ENCODE peak calls at places on chromosomes 1 and 21, in ten cellular contexts. S is A549; W is MM.1S; O is left lung; U is CD4-positive, alpha-beta T cell; N is psoas muscle; Q is foreskin keratinocyte; T is H9; F is lower leg skin; E is tibial artery. C is an unnamed sample.

GRCh38 chr1:192147221-192147620 is 11.0 kb upstream of the RGS18 start:
- DNase-seq in S (no peak), W (no peak), O (no peak), U (no peak), N (no peak), Q (no peak), T (no peak), F (no peak), E (no peak), C (no peak)

GRCh38 chr1:9628541-9629444 is 22.7 kb upstream of the PIK3CD start:
- DNase-seq in S (no peak), W (no peak), O (no peak), U (peak), N (no peak), Q (no peak), T (no peak), F (no peak), E (no peak), C (peak)

GRCh38 chr21:16674949-16675348 is 837.9 kb upstream of the CXADR start:
- DNase-seq in S (no peak), W (no peak), O (no peak), U (no peak), N (no peak), Q (no peak), T (no peak), F (no peak), E (no peak), C (no peak)

GRCh38 chr1:227885648-227886502 is 61.9 kb downstream of the WNT9A start:
- DNase-seq in S (peak), W (no peak), O (peak), U (no peak), N (peak), Q (peak), T (peak), F (peak), E (peak), C (peak)

GRCh38 chr1:29651684-29652665 is 415.7 kb downstream of the PTPRU start:
- DNase-seq in S (no peak), W (no peak), O (no peak), U (no peak), N (no peak), Q (no peak), T (peak), F (no peak), E (no peak), C (peak)

GRCh38 chr1:76073471-76073870 is 1.1 kb upstream of the ST6GALNAC3 start:
- DNase-seq in S (no peak), W (no peak), O (no peak), U (no peak), N (no peak), Q (peak), T (no peak), F (no peak), E (no peak), C (no peak)

GRCh38 chr1:156486421-156487344 is 13.9 kb downstream of the MEF2D start:
- DNase-seq in S (no peak), W (no peak), O (no peak), U (no peak), N (no peak), Q (no peak), T (no peak), F (no peak), E (no peak), C (no peak)

GRCh38 chr1:181159451-181160151 is 71.1 kb downstream of the IER5 start:
- DNase-seq in S (no peak), W (peak), O (peak), U (peak), N (no peak), Q (peak), T (no peak), F (no peak), E (no peak), C (no peak)

GRCh38 chr1:183817576-183818288 is 12.8 kb downstream of the RGL1 start:
- DNase-seq in S (no peak), W (no peak), O (no peak), U (no peak), N (no peak), Q (no peak), T (no peak), F (no peak), E (no peak), C (no peak)

GRCh38 chr1:160997323-160998038 is 23.5 kb downstream of the F11R start:
- DNase-seq in S (peak), W (peak), O (peak), U (peak), N (peak), Q (peak), T (peak), F (peak), E (peak), C (no peak)

GRCh38 chr1:27011058-27011764 is 1.4 kb downstream of the TENT5B start:
- DNase-seq in S (peak), W (no peak), O (peak), U (no peak), N (peak), Q (peak), T (peak), F (no peak), E (peak), C (no peak)

GRCh38 chr1:50421768-50422674 is 1.2 kb downstream of the DMRTA2 start:
- DNase-seq in S (no peak), W (no peak), O (no peak), U (no peak), N (no peak), Q (no peak), T (peak), F (no peak), E (no peak), C (no peak)

GRCh38 chr1:85605519-85606413 is 25.2 kb downstream of the CCN1 start:
- DNase-seq in S (peak), W (no peak), O (no peak), U (no peak), N (no peak), Q (no peak), T (no peak), F (no peak), E (no peak), C (no peak)

GRCh38 chr1:107689157-107689556 is 275.8 kb downstream of the VAV3 start:
- DNase-seq in S (peak), W (no peak), O (no peak), U (no peak), N (no peak), Q (peak), T (peak), F (peak), E (no peak), C (no peak)

GRCh38 chr1:186574951-186575747 is 105.1 kb downstream of the PTGS2 start:
- DNase-seq in S (no peak), W (no peak), O (no peak), U (no peak), N (no peak), Q (no peak), T (no peak), F (no peak), E (no peak), C (no peak)

GRCh38 chr1:163346326-163346870 is 24.6 kb downstream of the NUF2 start:
- DNase-seq in S (no peak), W (no peak), O (no peak), U (no peak), N (no peak), Q (peak), T (no peak), F (no peak), E (no peak), C (no peak)

GRCh38 chr21:21481238-21481637 is 483.0 kb downstream of the NCAM2 start:
- DNase-seq in S (no peak), W (no peak), O (no peak), U (no peak), N (no peak), Q (no peak), T (no peak), F (no peak), E (no peak), C (no peak)

GRCh38 chr1:53581476-53581875 is 122.3 kb downstream of the DMRTB1 start:
- DNase-seq in S (no peak), W (no peak), O (no peak), U (no peak), N (no peak), Q (no peak), T (no peak), F (no peak), E (no peak), C (no peak)

GRCh38 chr1:67677408-67677807 is 7.6 kb upstream of the GADD45A start:
- DNase-seq in S (no peak), W (no peak), O (no peak), U (no peak), N (no peak), Q (no peak), T (no peak), F (no peak), E (no peak), C (no peak)

GRCh38 chr1:97623220-97623619 is 297.6 kb downstream of the DPYD start:
- DNase-seq in S (no peak), W (no peak), O (no peak), U (no peak), N (no peak), Q (no peak), T (no peak), F (no peak), E (no peak), C (no peak)

GRCh38 chr1:64721576-64722145 is 23.2 kb upstream of the RAVER2 start:
- DNase-seq in S (no peak), W (no peak), O (no peak), U (no peak), N (no peak), Q (no peak), T (no peak), F (no peak), E (no peak), C (no peak)

GRCh38 chr1:31105646-31106045 is 40.1 kb upstream of the PUM1 start:
- DNase-seq in S (no peak), W (no peak), O (no peak), U (no peak), N (no peak), Q (no peak), T (no peak), F (no peak), E (no peak), C (no peak)

GRCh38 chr1:214331180-214331579 is 50.2 kb downstream of the SMYD2 start:
- DNase-seq in S (no peak), W (no peak), O (no peak), U (no peak), N (no peak), Q (no peak), T (no peak), F (peak), E (no peak), C (no peak)

GRCh38 chr21:36902793-36903192 is 63.7 kb downstream of the HLCS start:
- DNase-seq in S (no peak), W (peak), O (no peak), U (no peak), N (no peak), Q (no peak), T (no peak), F (no peak), E (no peak), C (no peak)

GRCh38 chr1:100794719-100795645 is 75.4 kb downstream of the VCAM1 start:
- DNase-seq in S (no peak), W (no peak), O (no peak), U (no peak), N (no peak), Q (no peak), T (no peak), F (no peak), E (no peak), C (no peak)

GRCh38 chr1:73180661-73181540 is 898.6 kb upstream of the NEGR1 start:
- DNase-seq in S (no peak), W (no peak), O (no peak), U (no peak), N (no peak), Q (no peak), T (peak), F (no peak), E (no peak), C (no peak)

GRCh38 chr1:43691871-43692815 is 15.2 kb upstream of the ST3GAL3 start:
- DNase-seq in S (no peak), W (no peak), O (no peak), U (no peak), N (no peak), Q (no peak), T (no peak), F (no peak), E (no peak), C (no peak)

GRCh38 chr1:228050571-228051181 is 31.8 kb upstream of the ARF1 start:
- DNase-seq in S (no peak), W (no peak), O (peak), U (no peak), N (no peak), Q (no peak), T (no peak), F (no peak), E (no peak), C (no peak)

GRCh38 chr1:160570847-160571246 is 8.4 kb downstream of the CD84 start:
- DNase-seq in S (no peak), W (no peak), O (no peak), U (no peak), N (no peak), Q (no peak), T (no peak), F (no peak), E (no peak), C (no peak)

GRCh38 chr1:241998950-241999495 is at the start of gene MAP1LC3C:
- DNase-seq in S (no peak), W (no peak), O (no peak), U (no peak), N (no peak), Q (no peak), T (peak), F (no peak), E (no peak), C (no peak)

GRCh38 chr1:167635233-167635648 is 5.2 kb downstream of the RCSD1 start:
- DNase-seq in S (no peak), W (no peak), O (no peak), U (no peak), N (peak), Q (no peak), T (peak), F (no peak), E (no peak), C (no peak)

GRCh38 chr21:45283019-45283610 is 4.6 kb downstream of the POFUT2 start:
- DNase-seq in S (no peak), W (no peak), O (peak), U (no peak), N (no peak), Q (no peak), T (peak), F (no peak), E (peak), C (no peak)

GRCh38 chr1:157915859-157916258 is 74.3 kb upstream of the CD5L start:
- DNase-seq in S (no peak), W (no peak), O (no peak), U (no peak), N (no peak), Q (no peak), T (no peak), F (no peak), E (no peak), C (no peak)
- TF ChIP-seq CTCF in S (no peak), W (no peak), O (no peak), U (no peak), N (no peak), Q (no peak), T (no peak), F (no peak), E (no peak), C (no peak)

GRCh38 chr1:119531606-119532323 is 24.8 kb downstream of the HSD3B1 start:
- DNase-seq in S (no peak), W (no peak), O (no peak), U (no peak), N (no peak), Q (peak), T (no peak), F (no peak), E (no peak), C (no peak)
- TF ChIP-seq CTCF in S (no peak), W (no peak), O (no peak), U (no peak), N (no peak), Q (no peak), T (no peak), F (no peak), E (no peak), C (no peak)

GRCh38 chr1:147496044-147496443 is 45.3 kb upstream of the BCL9 start:
- DNase-seq in S (no peak), W (no peak), O (no peak), U (no peak), N (no peak), Q (no peak), T (no peak), F (no peak), E (no peak), C (no peak)

GRCh38 chr1:147493349-147493748 is 48.0 kb upstream of the BCL9 start:
- DNase-seq in S (no peak), W (no peak), O (no peak), U (no peak), N (no peak), Q (no peak), T (no peak), F (no peak), E (no peak), C (no peak)

GRCh38 chr1:147497826-147498225 is 43.5 kb upstream of the BCL9 start:
- DNase-seq in S (no peak), W (no peak), O (no peak), U (no peak), N (no peak), Q (no peak), T (no peak), F (no peak), E (no peak), C (no peak)

GRCh38 chr1:147494998-147495580 is 46.2 kb upstream of the BCL9 start:
- DNase-seq in S (peak), W (peak), O (peak), U (peak), N (peak), Q (peak), T (peak), F (peak), E (peak), C (peak)

GRCh38 chr1:147496571-147496970 is 44.7 kb upstream of the BCL9 start:
- DNase-seq in S (peak), W (no peak), O (no peak), U (no peak), N (peak), Q (no peak), T (peak), F (no peak), E (no peak), C (no peak)
- TF ChIP-seq CTCF in S (no peak), W (peak), O (no peak), U (no peak), N (peak), Q (peak), T (peak), F (no peak), E (peak), C (no peak)

GRCh38 chr1:162230517-162230916 is 146.1 kb downstream of the SPATA46 start:
- DNase-seq in S (no peak), W (no peak), O (no peak), U (no peak), N (no peak), Q (no peak), T (no peak), F (no peak), E (no peak), C (no peak)

GRCh38 chr1:162232034-162232433 is 144.6 kb downstream of the SPATA46 start:
- DNase-seq in S (no peak), W (no peak), O (no peak), U (no peak), N (no peak), Q (no peak), T (no peak), F (no peak), E (no peak), C (no peak)

GRCh38 chr1:162229534-162229933 is 147.1 kb downstream of the SPATA46 start:
- DNase-seq in S (no peak), W (peak), O (no peak), U (no peak), N (no peak), Q (no peak), T (no peak), F (no peak), E (no peak), C (no peak)

GRCh38 chr1:162228586-162228985 is 148.1 kb downstream of the SPATA46 start:
- DNase-seq in S (no peak), W (no peak), O (no peak), U (no peak), N (no peak), Q (no peak), T (no peak), F (no peak), E (no peak), C (no peak)

DNA sequence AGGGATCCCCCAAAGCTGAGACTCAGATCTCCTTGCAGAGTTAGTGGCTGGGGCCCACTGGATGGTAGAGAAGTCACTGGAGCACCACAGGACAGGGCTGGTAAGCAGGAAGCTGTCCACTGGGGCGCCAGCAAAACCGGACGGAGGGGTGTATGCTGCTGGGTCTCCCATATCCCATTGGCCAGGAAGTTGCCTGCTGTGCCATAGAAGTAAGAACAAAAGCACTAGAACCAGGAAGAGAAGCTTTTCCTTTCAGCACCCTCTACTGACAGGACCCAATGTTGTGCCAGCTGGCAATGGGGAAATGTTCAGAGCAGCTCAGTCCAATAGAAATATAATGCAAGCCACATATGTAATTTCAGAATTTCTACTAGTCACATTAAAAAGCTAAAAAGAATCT is 146.6 kb downstream of the SPATA46 start:
- DNase-seq in S (peak), W (no peak), O (no peak), U (no peak), N (no peak), Q (no peak), T (peak), F (no peak), E (no peak), C (no peak)
- TF ChIP-seq CTCF in S (no peak), W (peak), O (no peak), U (no peak), N (no peak), Q (peak), T (peak), F (no peak), E (no peak), C (no peak)

DNA sequence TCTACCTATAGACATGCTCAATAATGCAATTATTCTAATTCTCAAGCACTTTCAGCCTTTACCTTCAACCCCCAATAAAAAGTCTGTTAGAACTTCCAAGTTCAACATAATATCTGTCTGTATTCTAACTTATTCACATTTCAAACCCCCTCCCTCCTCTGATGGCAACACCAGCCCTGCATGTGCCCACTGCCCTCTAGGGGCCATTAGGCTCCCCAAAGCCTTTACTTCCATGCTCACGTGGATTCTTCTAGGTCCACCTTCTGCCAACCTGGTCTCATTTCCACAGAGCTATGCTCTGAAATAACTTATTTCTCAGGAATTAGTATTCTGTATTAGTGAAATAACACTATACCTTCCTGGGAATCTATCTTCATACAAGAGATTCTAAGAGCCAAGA is 22.2 kb upstream of the KPRP start:
- DNase-seq in S (peak), W (no peak), O (no peak), U (no peak), N (no peak), Q (no peak), T (no peak), F (no peak), E (no peak), C (no peak)
- TF ChIP-seq CTCF in S (peak), W (peak), O (no peak), U (no peak), N (no peak), Q (peak), T (no peak), F (no peak), E (no peak), C (no peak)

DNA sequence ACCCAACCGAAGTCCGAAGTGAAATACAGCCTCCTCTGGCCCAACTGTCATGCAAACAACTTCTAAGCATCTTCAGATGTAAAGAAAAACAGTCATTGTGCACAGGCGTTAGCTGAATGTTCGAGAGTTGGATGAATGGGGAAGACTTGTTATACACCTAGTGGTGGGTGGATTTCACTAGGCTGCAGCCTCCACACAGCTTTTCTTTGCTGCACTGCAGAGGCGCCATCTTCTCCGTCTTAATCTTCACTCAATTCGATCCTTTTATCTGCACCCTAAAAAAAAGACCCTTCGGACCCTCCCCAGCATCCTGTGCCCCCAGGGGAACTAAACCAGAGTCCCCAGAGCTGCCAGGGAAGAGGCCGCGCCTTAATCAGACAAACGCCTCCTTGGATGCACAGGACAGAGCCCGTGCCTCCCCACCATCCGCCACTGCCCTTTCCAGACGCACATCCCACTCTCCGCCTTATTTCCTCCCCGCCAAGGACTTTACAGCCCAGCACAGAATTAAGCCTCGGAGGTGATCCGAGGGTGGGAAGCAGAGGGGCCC is 1.4 kb downstream of the APP start:
- DNase-seq in S (peak), W (peak), O (peak), U (peak), N (peak), Q (peak), T (peak), F (peak), E (peak), C (no peak)
- TF ChIP-seq CTCF in S (peak), W (peak), O (peak), U (peak), N (peak), Q (peak), T (peak), F (no peak), E (peak), C (no peak)

C was measured in natural killer cell.